ENCODE peak calls at places on chromosomes 16 and 17, in eight cellular contexts. S, M, R, U, X, Q, E and B are unnamed samples.

GRCh38 chr16:426906-427249 is 1.4 kb downstream of the RAB11FIP3 start:
- DNase-seq in M (peak), S (no peak), E (no peak), R (no peak), Q (no peak), X (no peak), U (no peak), B (no peak)

GRCh38 chr16:81424761-81425160 is 19.8 kb upstream of the CMIP start:
- DNase-seq in U (no peak), S (no peak), M (no peak), Q (no peak), R (no peak), E (no peak), X (no peak), B (no peak)

GRCh38 chr17:45405250-45406086 is 27.2 kb downstream of the ARHGAP27 start:
- DNase-seq in U (no peak), S (no peak), X (no peak), R (no peak), Q (no peak), E (peak), M (peak), B (no peak)

GRCh38 chr16:81817789-81818304 is 38.8 kb downstream of the PLCG2 start:
- DNase-seq in X (no peak), Q (no peak), U (no peak), S (no peak), R (no peak), E (no peak), M (no peak), B (no peak)

GRCh38 chr17:28737770-28738679 is 5.8 kb upstream of the TRAF4 start:
- DNase-seq in R (no peak), S (no peak), M (no peak), E (no peak), X (no peak), U (no peak), Q (no peak), B (no peak)

GRCh38 chr16:46947900-46948547 is 25.4 kb downstream of the DNAJA2 start:
- DNase-seq in M (no peak), E (peak), S (no peak), R (no peak), X (no peak), Q (no peak), U (no peak), B (no peak)

GRCh38 chr17:80990921-80991644 is 558 bp upstream of the CHMP6 start:
- DNase-seq in M (peak), Q (no peak), U (no peak), R (no peak), E (no peak), X (no peak), S (no peak), B (no peak)

GRCh38 chr16:5505093-5505887 is 407.7 kb upstream of the EEF2KMT start:
- DNase-seq in S (no peak), M (no peak), U (no peak), R (no peak), Q (no peak), X (no peak), E (no peak), B (no peak)

GRCh38 chr17:1504866-1505265 is 11.5 kb downstream of the INPP5K start:
- DNase-seq in X (no peak), U (no peak), M (no peak), R (no peak), S (no peak), E (no peak), Q (no peak), B (no peak)

GRCh38 chr16:13223666-13224065 is 322.3 kb downstream of the SHISA9 start:
- DNase-seq in X (no peak), Q (no peak), S (no peak), M (no peak), U (no peak), E (no peak), R (no peak), B (no peak)

GRCh38 chr16:49424961-49425360 is 51.4 kb downstream of the C16orf78 start:
- DNase-seq in U (no peak), Q (no peak), E (no peak), X (no peak), R (no peak), S (no peak), M (no peak), B (no peak)

GRCh38 chr17:46822388-46822921 is 4.0 kb upstream of the WNT3 start:
- DNase-seq in U (no peak), R (no peak), E (no peak), X (no peak), M (peak), Q (no peak), S (no peak), B (no peak)

GRCh38 chr16:19662351-19662750 is 55.7 kb downstream of the KNOP1 start:
- DNase-seq in M (no peak), R (no peak), Q (no peak), X (no peak), S (no peak), E (no peak), U (no peak), B (no peak)

GRCh38 chr16:19660432-19660831 is 57.6 kb downstream of the KNOP1 start:
- DNase-seq in X (no peak), R (no peak), M (no peak), Q (no peak), E (no peak), S (no peak), U (no peak), B (no peak)

GRCh38 chr16:19655242-19655777 is 62.7 kb downstream of the KNOP1 start:
- DNase-seq in X (no peak), S (no peak), Q (no peak), E (no peak), U (no peak), M (no peak), R (no peak), B (no peak)

GRCh38 chr16:19657831-19658230 is 60.2 kb downstream of the KNOP1 start:
- DNase-seq in S (no peak), U (no peak), Q (no peak), X (no peak), R (no peak), M (no peak), E (no peak), B (no peak)

DNA sequence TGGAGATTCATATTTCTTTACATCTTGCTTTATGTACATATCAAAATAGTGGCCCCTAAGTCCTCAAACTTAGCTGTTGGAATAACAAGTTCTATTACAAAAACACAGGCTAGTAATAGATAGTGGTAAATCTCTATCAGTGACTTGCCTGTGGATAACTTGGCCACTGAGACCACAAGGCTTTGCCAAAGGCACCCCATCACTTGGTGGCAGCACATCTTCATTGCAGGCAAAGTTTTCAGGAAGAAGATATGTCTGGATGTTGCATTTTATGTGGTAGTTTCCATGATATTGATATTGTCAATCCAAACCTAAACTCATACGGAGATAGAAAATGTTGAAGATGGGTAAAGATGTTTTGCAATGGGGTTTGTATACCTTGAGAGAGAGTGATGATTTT is 58.5 kb downstream of the KNOP1 start:
- DNase-seq in S (no peak), Q (no peak), U (no peak), M (no peak), R (no peak), E (no peak), X (no peak), B (no peak)
- TF ChIP-seq CTCF in S (peak), Q (no peak), U (no peak), M (no peak), R (peak), E (no peak), X (no peak), B (peak)

GRCh38 chr17:38893612-38894011 is 23.8 kb downstream of the LASP1 start:
- DNase-seq in Q (no peak), S (no peak), U (peak), R (no peak), M (peak), X (no peak), E (peak), B (no peak)
- H3K4me3 ChIP-seq in Q (no peak), S (no peak), U (no peak), R (no peak), M (no peak), X (no peak), E (no peak), B (no peak)

GRCh38 chr16:14364386-14365199 is 265.5 kb downstream of the PARN start:
- DNase-seq in R (no peak), U (no peak), Q (peak), E (peak), M (no peak), X (no peak), S (no peak), B (peak)
- TF ChIP-seq CTCF in R (no peak), U (no peak), Q (no peak), E (peak), M (no peak), X (no peak), S (no peak), B (no peak)

DNA sequence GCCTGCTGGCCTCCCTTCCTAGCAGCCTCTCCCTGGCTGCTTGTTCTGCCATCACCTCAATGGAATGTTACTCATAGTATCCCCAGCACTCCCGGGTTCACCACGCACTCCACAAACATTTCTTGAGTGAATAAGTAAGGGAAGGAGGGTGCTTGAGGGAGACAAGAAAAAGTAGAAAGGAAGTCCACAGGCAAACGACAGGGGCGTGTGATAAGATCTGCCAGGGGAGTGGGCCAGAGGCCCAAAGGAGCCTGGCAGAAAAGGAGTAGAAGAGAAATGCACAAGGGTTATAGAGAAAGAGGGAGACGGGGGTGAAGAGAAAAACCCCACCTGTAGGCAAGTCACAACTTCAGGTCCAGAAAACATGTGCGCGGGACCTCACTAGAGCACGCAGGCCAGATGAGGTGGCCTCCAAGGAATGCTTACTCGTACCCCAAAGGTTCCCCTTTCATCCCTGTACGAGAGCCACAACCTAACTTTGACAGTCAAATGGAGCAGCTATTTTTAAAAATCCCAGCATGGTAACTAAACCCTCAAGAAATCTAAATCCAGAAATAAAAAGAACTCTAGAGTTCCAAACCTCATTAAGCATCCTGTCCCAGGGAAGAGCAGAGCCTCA is 6.6 kb downstream of the ZDHHC7 start:
- DNase-seq in M (no peak), X (no peak), Q (peak), E (no peak), U (no peak), S (no peak), R (no peak), B (no peak)
- H3K4me3 ChIP-seq in M (no peak), X (no peak), Q (peak), E (no peak), U (no peak), S (no peak), R (no peak), B (no peak)

DNA sequence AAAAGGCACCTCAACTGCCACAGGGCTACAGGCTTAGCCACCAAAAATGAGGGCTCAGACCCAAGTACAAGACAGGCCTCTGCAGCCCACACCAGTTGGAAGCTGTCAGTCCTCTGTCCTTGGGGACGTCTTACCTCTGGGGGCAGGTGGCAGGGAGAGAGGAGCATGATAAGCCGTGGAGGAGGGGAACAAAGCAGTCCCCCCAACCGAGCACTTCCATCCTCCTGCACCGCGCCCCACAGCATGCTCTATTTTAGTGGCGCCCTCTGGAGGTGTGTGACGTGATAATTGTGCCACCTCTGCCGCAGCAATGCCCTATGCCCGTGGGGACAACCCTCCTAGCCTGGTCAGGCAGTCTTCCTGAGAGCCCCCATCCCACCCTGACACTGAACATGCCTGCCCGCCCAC is 13.6 kb downstream of the G6PC3 start:
- DNase-seq in E (peak), R (no peak), Q (no peak), X (no peak), U (no peak), S (no peak), M (no peak), B (no peak)
- TF ChIP-seq CTCF in E (peak), R (peak), Q (peak), X (no peak), U (no peak), S (no peak), M (no peak), B (peak)

DNA sequence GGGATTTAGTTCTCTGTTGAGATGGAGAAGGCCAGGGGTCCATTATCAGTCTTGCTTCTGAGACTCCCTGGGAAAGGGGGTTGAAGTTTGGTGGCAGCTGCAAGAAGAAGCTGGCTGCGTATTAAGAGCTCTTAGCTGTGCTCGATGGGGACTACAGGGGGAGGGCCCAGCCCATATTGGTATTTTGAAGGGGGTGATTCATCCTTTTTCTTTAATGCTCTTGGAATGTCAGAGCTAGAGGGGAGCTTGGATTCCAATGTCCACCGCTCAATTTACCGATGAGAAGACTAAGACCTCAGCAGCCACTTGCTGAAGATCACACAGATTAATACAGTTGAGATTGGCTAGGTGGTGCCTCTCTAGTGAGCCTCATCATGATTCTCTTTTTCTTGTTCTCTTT is 5.0 kb downstream of the NOG start:
- DNase-seq in E (no peak), S (no peak), Q (no peak), U (no peak), M (no peak), R (no peak), X (no peak), B (no peak)
- H3K4me3 ChIP-seq in E (no peak), S (no peak), Q (no peak), U (no peak), M (no peak), R (no peak), X (no peak), B (peak)

GRCh38 chr17:51961689-51962088 is 196.8 kb downstream of the CA10 start:
- DNase-seq in M (no peak), X (no peak), R (no peak), S (no peak), E (no peak), Q (no peak), U (no peak), B (no peak)
- TF ChIP-seq CTCF in M (no peak), X (no peak), R (no peak), S (no peak), E (no peak), Q (no peak), U (no peak), B (no peak)

DNA sequence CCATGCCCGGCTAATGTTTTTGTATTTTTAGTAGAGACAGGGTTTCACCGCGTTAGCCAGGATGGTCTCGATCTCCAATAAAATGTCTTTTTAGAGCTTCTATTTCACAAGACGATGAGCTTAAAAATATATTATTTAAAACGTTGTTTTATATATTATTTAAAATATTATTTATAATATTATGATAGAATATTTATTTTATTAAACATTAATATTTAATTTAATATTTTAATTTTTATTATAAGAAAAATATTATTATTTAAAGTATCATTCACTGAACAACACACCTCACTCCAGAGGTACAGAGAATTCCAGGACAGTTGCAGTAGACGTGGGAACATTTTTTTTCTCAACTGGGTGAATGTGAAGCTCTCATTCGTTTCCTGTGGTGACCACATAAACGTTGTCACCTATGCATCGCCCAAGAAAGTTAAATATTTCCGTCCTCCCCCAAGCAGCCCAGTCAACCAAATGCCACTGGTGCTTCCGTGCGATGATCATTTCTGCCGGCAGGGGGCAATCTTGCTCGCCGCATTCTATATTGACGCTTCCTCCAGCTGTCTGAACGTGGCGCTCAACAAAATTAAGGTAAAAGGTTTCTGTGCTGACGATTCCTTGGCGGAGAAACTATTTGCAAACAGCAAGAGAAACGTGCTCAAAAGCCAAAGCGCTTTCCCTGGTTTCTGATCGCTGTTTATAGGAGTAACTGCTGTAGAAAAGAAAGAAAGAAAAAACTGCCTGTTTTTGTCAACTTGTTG is 41.7 kb upstream of the PRSS54 start:
- DNase-seq in Q (peak), X (peak), R (peak), U (peak), M (peak), E (peak), S (peak), B (peak)
- H3K4me3 ChIP-seq in Q (no peak), X (no peak), R (peak), U (peak), M (no peak), E (peak), S (peak), B (no peak)

DNA sequence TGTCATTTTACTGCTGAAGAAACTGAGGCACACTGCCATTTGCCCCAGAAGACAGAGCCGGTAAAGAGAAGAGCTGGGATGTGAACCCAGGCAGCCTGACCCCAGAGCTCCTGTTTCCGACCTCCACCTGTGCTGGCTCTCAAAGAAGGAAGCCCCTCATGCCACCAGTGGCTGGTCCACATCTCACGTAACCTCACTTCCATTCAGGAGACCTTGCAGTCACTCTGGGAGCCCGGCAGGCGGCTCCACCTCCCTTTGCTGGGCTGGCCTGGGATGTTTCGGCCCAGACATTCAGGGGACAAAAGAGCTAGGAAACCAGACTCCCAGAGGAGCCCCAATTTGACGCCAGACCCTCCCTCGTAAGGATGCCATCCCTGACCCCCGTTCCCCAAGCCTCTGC is 2.9 kb downstream of the TAF1C start:
- DNase-seq in R (no peak), X (no peak), E (no peak), M (peak), S (no peak), U (no peak), Q (no peak), B (no peak)
- TF ChIP-seq CTCF in R (peak), X (no peak), E (peak), M (no peak), S (no peak), U (peak), Q (no peak), B (peak)

GRCh38 chr17:79916991-79917901 is 78.0 kb upstream of the CBX4 start:
- DNase-seq in E (no peak), S (no peak), R (no peak), X (no peak), U (no peak), Q (no peak), M (peak), B (no peak)

GRCh38 chr17:79917902-79918484 is 78.8 kb upstream of the CBX4 start:
- DNase-seq in S (no peak), R (no peak), U (no peak), X (no peak), Q (no peak), M (peak), E (no peak), B (no peak)

GRCh38 chr17:79919862-79920720 is 80.9 kb upstream of the CBX4 start:
- DNase-seq in S (no peak), M (peak), Q (no peak), X (no peak), U (peak), E (no peak), R (no peak), B (no peak)

GRCh38 chr17:79919164-79919585 is 79.9 kb upstream of the CBX4 start:
- DNase-seq in S (peak), U (peak), E (no peak), M (peak), Q (no peak), R (peak), X (no peak), B (peak)

DNA sequence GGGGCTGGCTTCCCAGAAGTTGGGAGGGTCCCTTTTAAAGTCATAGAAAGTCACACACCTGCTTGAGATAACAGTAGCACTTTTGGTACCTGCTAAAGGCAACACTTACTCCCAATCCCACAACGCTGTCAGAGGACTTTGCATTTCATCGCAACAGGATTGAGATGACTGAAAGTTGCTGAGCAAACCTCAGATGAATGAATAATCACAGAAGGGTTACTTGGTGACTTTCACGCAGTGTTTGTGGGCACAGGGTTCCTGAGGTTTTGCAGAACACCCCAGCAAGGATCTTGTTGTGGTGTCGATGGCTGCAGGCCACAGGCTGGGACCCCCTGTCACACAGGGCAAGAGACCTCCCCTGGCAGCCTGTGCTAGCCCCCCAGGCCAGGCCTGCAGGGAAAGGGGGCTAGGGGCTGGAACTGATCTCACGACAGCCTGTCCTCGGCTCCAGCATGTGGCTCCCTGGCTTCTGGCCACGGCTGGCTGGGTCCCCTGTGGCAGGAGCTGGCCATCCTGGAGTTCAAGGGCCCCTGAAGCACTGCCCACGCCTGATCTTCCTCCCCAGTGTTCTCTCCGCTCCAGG is 79.4 kb upstream of the CBX4 start:
- DNase-seq in E (no peak), M (no peak), R (no peak), U (no peak), S (no peak), X (no peak), Q (no peak), B (no peak)
- H3K4me3 ChIP-seq in E (no peak), M (no peak), R (peak), U (no peak), S (no peak), X (no peak), Q (no peak), B (no peak)